ENCODE peak calls at places on chromosomes 5 and 9, in seven cellular contexts. S is SW 1271, O is skeletal muscle cell, V is iPS-NIHi11, I is iris pigment epithelial cell, M is mesendoderm, A is right lobe of liver. H is an unnamed sample.

GRCh38 chr9:111966851-111967250 is 70.2 kb downstream of the UGCG start:
- DNase-seq in S (no peak), O (no peak), V (no peak), I (peak), M (no peak), A (no peak), H (peak)

GRCh38 chr5:143882520-143882919 is 70.6 kb downstream of the HMHB1 start:
- DNase-seq in S (no peak), O (no peak), V (no peak), I (no peak), M (peak), A (no peak), H (no peak)

GRCh38 chr9:35726876-35727438 is 5.0 kb downstream of the TLN1 start:
- DNase-seq in S (no peak), O (no peak), V (no peak), I (peak), M (no peak), A (no peak), H (peak)

GRCh38 chr9:129149442-129149841 is 28.6 kb downstream of the IER5L start:
- DNase-seq in S (no peak), O (no peak), V (no peak), I (no peak), M (no peak), A (no peak), H (no peak)

GRCh38 chr5:77210091-77211012 is at the start of gene PDE8B:
- DNase-seq in S (no peak), O (no peak), V (peak), I (no peak), M (no peak), A (no peak), H (no peak)

GRCh38 chr9:101458955-101459631 is 23.5 kb upstream of the ALDOB start:
- DNase-seq in S (peak), O (peak), V (peak), I (peak), M (peak), A (no peak), H (peak)

GRCh38 chr5:128711216-128711615 is 173.2 kb upstream of the FBN2 start:
- DNase-seq in S (no peak), O (no peak), V (no peak), I (peak), M (no peak), A (no peak), H (no peak)

GRCh38 chr5:150989695-150990094 is 30.7 kb upstream of the GPX3 start:
- DNase-seq in S (no peak), O (no peak), V (peak), I (no peak), M (peak), A (no peak), H (no peak)

GRCh38 chr9:129725841-129726251 is 27.0 kb downstream of the PTGES start:
- DNase-seq in S (no peak), O (no peak), V (no peak), I (no peak), M (no peak), A (no peak), H (peak)

GRCh38 chr5:1152156-1152555 is 40.3 kb upstream of the SLC12A7 start:
- DNase-seq in S (no peak), O (no peak), V (no peak), I (no peak), M (no peak), A (no peak), H (no peak)

GRCh38 chr9:132609829-132610228 is 27.4 kb downstream of the BARHL1 start:
- DNase-seq in S (no peak), O (peak), V (no peak), I (peak), M (no peak), A (no peak), H (peak)

GRCh38 chr5:115820846-115821245 is 4.4 kb upstream of the CDO1 start:
- DNase-seq in S (no peak), O (no peak), V (no peak), I (no peak), M (no peak), A (no peak), H (no peak)

GRCh38 chr5:112957970-112958773 is 18.4 kb upstream of the DCP2 start:
- DNase-seq in S (peak), O (peak), V (peak), I (peak), M (no peak), A (peak), H (peak)

GRCh38 chr5:64417390-64417789 is 88.4 kb upstream of the RGS7BP start:
- DNase-seq in S (no peak), O (no peak), V (no peak), I (no peak), M (peak), A (no peak), H (no peak)

GRCh38 chr9:116789097-116789496 is 102.0 kb downstream of the TRIM32 start:
- DNase-seq in S (no peak), O (no peak), V (no peak), I (no peak), M (peak), A (no peak), H (no peak)

GRCh38 chr5:72558383-72558782 is 51.2 kb upstream of the ZNF366 start:
- DNase-seq in S (no peak), O (no peak), V (no peak), I (no peak), M (no peak), A (no peak), H (no peak)

GRCh38 chr9:133114451-133114885 is 6.6 kb downstream of the RALGDS start:
- DNase-seq in S (no peak), O (no peak), V (no peak), I (no peak), M (no peak), A (peak), H (no peak)

GRCh38 chr9:110650991-110651411 is 17.6 kb upstream of the MUSK start:
- DNase-seq in S (no peak), O (peak), V (no peak), I (peak), M (no peak), A (no peak), H (peak)

GRCh38 chr5:69334793-69335268 is 2.2 kb upstream of the CCDC125 start:
- DNase-seq in S (peak), O (peak), V (peak), I (peak), M (peak), A (peak), H (peak)

GRCh38 chr5:178432421-178433272 is 157.5 kb downstream of the COL23A1 start:
- DNase-seq in S (no peak), O (no peak), V (no peak), I (no peak), M (no peak), A (no peak), H (no peak)

GRCh38 chr9:94269264-94269663 is 10.2 kb downstream of the ZNF169 start:
- DNase-seq in S (no peak), O (no peak), V (no peak), I (no peak), M (no peak), A (no peak), H (no peak)

GRCh38 chr5:141663506-141663905 is 12.3 kb upstream of the FCHSD1 start:
- DNase-seq in S (no peak), O (no peak), V (no peak), I (no peak), M (no peak), A (no peak), H (no peak)

GRCh38 chr9:114203410-114204140 is 48.2 kb downstream of the COL27A1 start:
- DNase-seq in S (no peak), O (no peak), V (no peak), I (no peak), M (no peak), A (no peak), H (peak)

GRCh38 chr5:124663101-124663506 is 83.3 kb downstream of the ZNF608 start:
- DNase-seq in S (no peak), O (no peak), V (no peak), I (peak), M (peak), A (no peak), H (no peak)

GRCh38 chr9:20085842-20086241 is 297.0 kb upstream of the SLC24A2 start:
- DNase-seq in S (no peak), O (no peak), V (no peak), I (no peak), M (no peak), A (no peak), H (no peak)

GRCh38 chr9:4020747-4021296 is 279.0 kb downstream of the GLIS3 start:
- DNase-seq in S (no peak), O (no peak), V (no peak), I (no peak), M (no peak), A (no peak), H (no peak)

GRCh38 chr5:68456756-68457217 is 241.2 kb downstream of the PIK3R1 start:
- DNase-seq in S (no peak), O (no peak), V (peak), I (peak), M (peak), A (peak), H (peak)

GRCh38 chr5:132017316-132017715 is 5.9 kb upstream of the ACSL6 start:
- DNase-seq in S (no peak), O (no peak), V (no peak), I (no peak), M (no peak), A (no peak), H (no peak)

GRCh38 chr9:694499-695154 is 146.9 kb upstream of the DMRT1 start:
- DNase-seq in S (no peak), O (peak), V (no peak), I (peak), M (no peak), A (peak), H (peak)

GRCh38 chr5:171207256-171207866 is 101.7 kb upstream of the TLX3 start:
- DNase-seq in S (no peak), O (peak), V (peak), I (peak), M (peak), A (no peak), H (peak)